ENCODE peak calls at places on chromosomes 12 and 14, in nine cellular contexts. R is OCI-LY7; G is upper lobe of right lung; J is CD8-positive, alpha-beta T cell; V is NT2/D1; F is aorta; H is CD4-positive, alpha-beta memory T cell; Z is BE2C; D is kidney. U is an unnamed sample.

GRCh38 chr12:32902287-32902996 is 5.9 kb upstream of the PKP2 start:
- DNase-seq in R (no peak), G (no peak), J (no peak), V (no peak), F (no peak), H (no peak), Z (no peak), D (no peak), U (no peak)

GRCh38 chr14:36514278-36515104 is 5.5 kb downstream of the NKX2-1 start:
- DNase-seq in R (no peak), G (peak; percentile 75), J (no peak), V (no peak), F (no peak), H (no peak), Z (no peak), D (peak; percentile 67), U (no peak)

GRCh38 chr14:69997849-69998248 is 118.6 kb downstream of the SMOC1 start:
- DNase-seq in R (no peak), G (no peak), J (no peak), V (no peak), F (no peak), H (no peak), Z (no peak), D (no peak), U (no peak)

GRCh38 chr14:76826122-76826521 is at the start of gene LRRC74A:
- DNase-seq in R (no peak), G (no peak), J (no peak), V (no peak), F (no peak), H (no peak), Z (no peak), D (no peak), U (no peak)

GRCh38 chr12:108228746-108229145 is 99.7 kb downstream of the WSCD2 start:
- DNase-seq in R (no peak), G (no peak), J (no peak), V (no peak), F (no peak), H (no peak), Z (peak; percentile 67), D (no peak), U (no peak)

GRCh38 chr12:21666722-21667121 is 9.1 kb upstream of the LDHB start:
- DNase-seq in R (no peak), G (no peak), J (no peak), V (no peak), F (no peak), H (no peak), Z (no peak), D (no peak), U (no peak)

GRCh38 chr12:83823386-83824045 is 1089.1 kb downstream of the SLC6A15 start:
- DNase-seq in R (peak; percentile 55), G (no peak), J (no peak), V (peak; percentile 43), F (no peak), H (no peak), Z (peak; percentile 88), D (peak; percentile 59), U (peak; percentile 63)

GRCh38 chr14:89365071-89365801 is 51.8 kb downstream of the FOXN3 start:
- DNase-seq in R (peak; percentile 82), G (no peak), J (no peak), V (no peak), F (no peak), H (peak; percentile 84), Z (no peak), D (no peak), U (peak; percentile 29)

GRCh38 chr12:130044991-130045621 is 117.2 kb upstream of the FZD10 start:
- DNase-seq in R (no peak), G (no peak), J (no peak), V (peak; percentile 56), F (no peak), H (no peak), Z (no peak), D (no peak), U (no peak)

GRCh38 chr14:22521449-22522239 is 67.4 kb downstream of the DAD1 start:
- DNase-seq in R (no peak), G (no peak), J (no peak), V (no peak), F (no peak), H (no peak), Z (no peak), D (no peak), U (no peak)
- H3K9me3 ChIP-seq in R (no peaks in the 10 kb centered on the region), G (no peaks in the 10 kb centered on the region), J (no peaks in the 10 kb centered on the region), V (no peaks in the 10 kb centered on the region), F (no peaks in the 10 kb centered on the region), H (no peaks in the 10 kb centered on the region), Z (no peaks in the 10 kb centered on the region), D (no peaks in the 10 kb centered on the region), U (no peaks in the 10 kb centered on the region)

DNA sequence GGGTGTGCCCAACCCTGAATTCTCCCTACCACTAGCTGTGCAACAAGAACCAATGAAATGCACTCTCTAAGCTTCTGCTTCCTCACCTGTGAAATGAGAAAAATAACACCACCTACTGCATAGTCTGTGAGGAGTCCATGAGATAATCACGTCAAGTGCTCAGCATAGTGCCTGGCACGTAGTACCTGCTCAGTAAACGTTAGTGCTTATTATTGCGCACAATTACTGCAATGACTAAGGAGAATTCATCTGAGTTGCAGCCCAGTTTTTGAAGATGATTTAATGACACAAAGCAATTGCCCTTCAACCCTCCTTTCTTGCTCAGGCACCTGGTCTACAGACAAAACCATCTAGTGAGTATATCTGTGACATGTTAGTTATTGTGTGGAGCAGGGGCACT is 8.8 kb downstream of the VDR start:
- DNase-seq in R (no peak), G (no peak), J (no peak), V (no peak), F (no peak), H (no peak), Z (no peak), D (no peak), U (no peak)
- H3K4me1 ChIP-seq in R (peaks cover 34% of the 10 kb centered on the region), G (peaks cover 23% of the 10 kb centered on the region), J (peaks cover 14% of the 10 kb centered on the region), V (peaks cover 9% of the 10 kb centered on the region), F (no peaks in the 10 kb centered on the region), H (peaks cover 26% of the 10 kb centered on the region), Z (no peaks in the 10 kb centered on the region), D (peaks cover 46% of the 10 kb centered on the region), U (no peaks in the 10 kb centered on the region)

GRCh38 chr14:35121026-35121886 is 534 bp downstream of the PPP2R3C start:
- DNase-seq in R (no peak), G (peak; percentile 66), J (no peak), V (no peak), F (peak; percentile 54), H (peak; percentile 41), Z (no peak), D (no peak), U (no peak)

GRCh38 chr14:35122696-35123387 is 490 bp downstream of the PRORP start:
- DNase-seq in R (peak; percentile 34), G (no peak), J (no peak), V (no peak), F (no peak), H (peak; percentile 34), Z (no peak), D (no peak), U (peak; percentile 41)

GRCh38 chr14:35124127-35124526 is 1.8 kb downstream of the PRORP start:
- DNase-seq in R (no peak), G (no peak), J (no peak), V (no peak), F (no peak), H (no peak), Z (no peak), D (no peak), U (no peak)

GRCh38 chr14:35121887-35122695 is at the start of the genes PPP2R3C and PRORP:
- DNase-seq in R (peak; percentile 97), G (peak; percentile 96), J (peak; percentile 82), V (peak; percentile 82), F (peak; percentile 95), H (peak; percentile 97), Z (peak; percentile 84), D (peak; percentile 98), U (peak; percentile 90)

DNA sequence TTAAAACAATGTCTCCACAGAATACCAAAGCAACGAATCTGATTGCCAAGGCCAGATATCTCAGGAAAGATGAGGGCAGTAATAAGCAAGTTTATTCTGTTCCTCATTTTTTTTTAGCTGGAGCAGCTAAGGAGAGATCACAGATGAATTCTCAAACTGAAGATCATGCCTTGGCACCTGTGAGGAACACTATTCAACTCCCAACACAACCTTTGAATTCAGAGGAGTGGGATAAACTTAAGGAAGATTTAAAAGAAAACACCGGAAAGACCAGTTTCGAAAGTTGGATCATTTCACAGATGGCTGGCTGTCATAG is 994 bp downstream of the PRORP start:
- DNase-seq in R (no peak), G (no peak), J (no peak), V (no peak), F (no peak), H (no peak), Z (no peak), D (no peak), U (no peak)
- H3K4me3 ChIP-seq in R (peak overlapping the region; percentile 85), G (peak overlapping the region; percentile 78), J (peak overlapping the region; percentile 90), V (peak overlapping the region; percentile 67), F (peak overlapping the region; percentile 85), H (peak overlapping the region; percentile 94), Z (peak overlapping the region; percentile 91), D (peak overlapping the region; percentile 94), U (peak overlapping the region; percentile 59)

DNA sequence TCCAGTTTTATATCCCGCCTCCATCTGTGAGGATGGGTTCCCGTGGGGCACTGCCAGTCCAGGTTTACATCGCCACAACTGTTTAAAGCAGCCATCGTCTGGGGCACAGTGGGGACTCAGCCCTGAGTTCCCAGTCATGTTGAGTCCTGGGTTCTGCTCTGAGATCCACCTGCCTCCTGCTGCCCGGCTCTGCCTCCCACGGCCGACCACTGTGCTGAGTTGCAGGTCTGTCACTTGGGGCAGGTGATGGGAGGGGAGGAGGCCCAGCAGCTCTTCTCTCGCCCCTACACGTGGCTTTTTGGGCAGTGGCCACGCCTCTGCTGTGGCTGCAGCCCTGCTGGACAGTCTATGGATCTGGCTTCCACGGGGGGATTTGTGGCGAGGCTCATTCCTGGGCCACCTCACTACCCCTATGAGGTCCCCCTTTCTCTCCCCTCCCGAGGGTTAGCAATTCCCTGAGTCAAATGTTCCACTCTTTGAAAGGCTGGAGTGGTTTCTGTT is 143.0 kb downstream of the ADGRD1 start:
- DNase-seq in R (no peak), G (peak; percentile 44), J (no peak), V (no peak), F (no peak), H (peak; percentile 14), Z (peak; percentile 3), D (peak; percentile 50), U (no peak)
- H3K9me3 ChIP-seq in R (no peaks in the 10 kb centered on the region), G (no peaks in the 10 kb centered on the region), J (no peaks in the 10 kb centered on the region), V (peaks cover 8% of the 10 kb centered on the region), F (no peaks in the 10 kb centered on the region), H (no peaks in the 10 kb centered on the region), Z (peaks cover 2% of the 10 kb centered on the region), D (no peaks in the 10 kb centered on the region), U (no peaks in the 10 kb centered on the region)

GRCh38 chr12:30820406-30820946 is 65.7 kb upstream of the CAPRIN2 start:
- DNase-seq in R (no peak), G (no peak), J (no peak), V (no peak), F (no peak), H (no peak), Z (no peak), D (no peak), U (no peak)

GRCh38 chr12:30824311-30824710 is 69.6 kb upstream of the CAPRIN2 start:
- DNase-seq in R (no peak), G (no peak), J (no peak), V (no peak), F (no peak), H (no peak), Z (no peak), D (no peak), U (no peak)

GRCh38 chr12:30823764-30824163 is 69.0 kb upstream of the CAPRIN2 start:
- DNase-seq in R (no peak), G (no peak), J (no peak), V (no peak), F (no peak), H (no peak), Z (no peak), D (no peak), U (no peak)

GRCh38 chr12:30823140-30823669 is 68.5 kb upstream of the CAPRIN2 start:
- DNase-seq in R (no peak), G (peak; percentile 72), J (no peak), V (peak; percentile 58), F (peak; percentile 64), H (no peak), Z (no peak), D (peak; percentile 77), U (no peak)

GRCh38 chr12:30822385-30823139 is 67.8 kb upstream of the CAPRIN2 start:
- DNase-seq in R (no peak), G (peak; percentile 88), J (no peak), V (peak; percentile 67), F (peak; percentile 86), H (no peak), Z (peak; percentile 24), D (peak; percentile 90), U (no peak)
- H3K4me1 ChIP-seq in R (no peaks in the 10 kb centered on the region), G (peaks cover 7% of the 10 kb centered on the region), J (peaks cover 5% of the 10 kb centered on the region), V (no peaks in the 10 kb centered on the region), F (no peaks in the 10 kb centered on the region), H (peaks cover 18% of the 10 kb centered on the region), Z (no peaks in the 10 kb centered on the region), D (no peaks in the 10 kb centered on the region), U (no peaks in the 10 kb centered on the region)